ENCODE peak calls at places on chromosomes 2 and 18, in ten cellular contexts. B is ACHN; T is HTR-8/SVneo; W is HuH-7.5; J is GM10248; M is effector CD4-positive, alpha-beta T cell; C is iris pigment epithelial cell; H is hippocampal formation; A is activated T-helper 2 cell treated with anti-CD3 and anti-CD28 coated beads, Interferon-gamma antibody, Interleukin-2, Interleukin-4, amounts not matched to agents 10 μg/mL and 5 μg/mL and 100 μg/mL, durations not matched to agents 14 hours and 24 hours and 36 hours; K is colonic mucosa. R is an unnamed sample.

GRCh38 chr2:190858817-190859216 is 21.8 kb upstream of the GLS start:
- DNase-seq in B (peak), T (no peak), W (no peak), J (no peak), M (no peak), C (peak), H (no peak), A (no peak), K (no peak), R (no peak)

GRCh38 chr2:138059487-138059886 is 95.2 kb downstream of the HNMT start:
- DNase-seq in B (no peak), T (no peak), W (no peak), J (no peak), M (no peak), C (peak), H (no peak), A (no peak), K (no peak), R (no peak)

GRCh38 chr2:27280826-27281225 is 1.4 kb upstream of the TRIM54 start:
- DNase-seq in B (no peak), T (no peak), W (no peak), J (no peak), M (no peak), C (no peak), H (no peak), A (no peak), K (no peak), R (no peak)

GRCh38 chr18:39675358-39675757 is 2109.8 kb upstream of the CELF4 start:
- DNase-seq in B (no peak), T (peak), W (no peak), J (no peak), M (no peak), C (peak), H (no peak), A (no peak), K (no peak), R (no peak)

GRCh38 chr2:28434600-28434989 is 41.9 kb downstream of the FOSL2 start:
- DNase-seq in B (no peak), T (no peak), W (peak), J (no peak), M (no peak), C (no peak), H (no peak), A (no peak), K (no peak), R (no peak)

GRCh38 chr18:46299465-46300004 is 195.3 kb downstream of the HAUS1 start:
- DNase-seq in B (no peak), T (no peak), W (no peak), J (no peak), M (no peak), C (no peak), H (no peak), A (no peak), K (no peak), R (no peak)

GRCh38 chr18:23143059-23143831 is 8.0 kb downstream of the CABLES1 start:
- DNase-seq in B (no peak), T (no peak), W (no peak), J (no peak), M (no peak), C (no peak), H (no peak), A (no peak), K (peak), R (no peak)

GRCh38 chr2:165857881-165858280 is 63.8 kb upstream of the GALNT3 start:
- DNase-seq in B (no peak), T (no peak), W (no peak), J (no peak), M (no peak), C (peak), H (no peak), A (no peak), K (no peak), R (no peak)

GRCh38 chr2:240433973-240434727 is 1.3 kb upstream of the GPC1 start:
- DNase-seq in B (peak), T (peak), W (no peak), J (no peak), M (no peak), C (peak), H (no peak), A (no peak), K (no peak), R (no peak)

GRCh38 chr18:55088000-55088401 is 128.7 kb upstream of the CCDC68 start:
- DNase-seq in B (no peak), T (no peak), W (no peak), J (no peak), M (no peak), C (no peak), H (no peak), A (no peak), K (no peak), R (no peak)

GRCh38 chr2:1600191-1601063 is 143.9 kb downstream of the PXDN start:
- DNase-seq in B (no peak), T (no peak), W (no peak), J (no peak), M (no peak), C (no peak), H (no peak), A (no peak), K (no peak), R (no peak)

GRCh38 chr2:229713371-229714079 is 830 bp downstream of the DNER start:
- DNase-seq in B (peak), T (no peak), W (no peak), J (peak), M (no peak), C (peak), H (peak), A (no peak), K (no peak), R (no peak)

GRCh38 chr18:79911871-79912270 is 39.6 kb downstream of the SLC66A2 start:
- DNase-seq in B (no peak), T (no peak), W (no peak), J (no peak), M (no peak), C (no peak), H (no peak), A (no peak), K (no peak), R (no peak)

GRCh38 chr2:197883354-197884032 is 79.1 kb downstream of the PLCL1 start:
- DNase-seq in B (no peak), T (no peak), W (no peak), J (no peak), M (no peak), C (peak), H (no peak), A (no peak), K (no peak), R (no peak)

GRCh38 chr2:238108423-238109201 is 8.5 kb downstream of the ESPNL start:
- DNase-seq in B (no peak), T (no peak), W (no peak), J (no peak), M (no peak), C (no peak), H (no peak), A (no peak), K (no peak), R (no peak)

GRCh38 chr2:52194342-52194741 is 1162.4 kb upstream of the NRXN1 start:
- DNase-seq in B (no peak), T (no peak), W (no peak), J (no peak), M (no peak), C (no peak), H (no peak), A (no peak), K (no peak), R (no peak)

GRCh38 chr18:70373062-70373519 is 84.2 kb downstream of the SOCS6 start:
- DNase-seq in B (no peak), T (peak), W (no peak), J (no peak), M (no peak), C (peak), H (no peak), A (no peak), K (no peak), R (no peak)

GRCh38 chr18:79698668-79699335 is 19.2 kb downstream of the CTDP1 start:
- DNase-seq in B (no peak), T (no peak), W (no peak), J (no peak), M (no peak), C (peak), H (peak), A (no peak), K (no peak), R (no peak)

GRCh38 chr2:224850081-224850480 is 133.9 kb upstream of the CCDC195 start:
- DNase-seq in B (no peak), T (no peak), W (no peak), J (no peak), M (no peak), C (peak), H (no peak), A (no peak), K (no peak), R (no peak)

GRCh38 chr2:127080941-127081769 is 25.8 kb downstream of the BIN1 start:
- DNase-seq in B (peak), T (no peak), W (no peak), J (peak), M (peak), C (no peak), H (no peak), A (peak), K (no peak), R (no peak)

R was measured in KG1.